ENCODE peak calls at places on chromosomes 6 and 20, in six cellular contexts. One of them, this sample, is unnamed.

GRCh38 chr6:133017581-133017980 is 203.2 kb downstream of the RPS12 start:
- DNase-seq in OCI-LY7: no peak
- DNase-seq in psoas muscle: no peak
- DNase-seq in adrenal gland: no peak
- DNase-seq in breast epithelium: no peak
- DNase-seq in gastrocnemius medialis: no peak
- DNase-seq in this sample: no peak

GRCh38 chr6:1143655-1144054 is 168.2 kb upstream of the FOXQ1 start:
- DNase-seq in psoas muscle: no peak
- DNase-seq in gastrocnemius medialis: no peak
- DNase-seq in breast epithelium: no peak
- DNase-seq in adrenal gland: no peak
- DNase-seq in OCI-LY7: no peak
- DNase-seq in this sample: no peak

GRCh38 chr6:6646859-6647258 is 58.3 kb downstream of the LY86 start:
- DNase-seq in gastrocnemius medialis: no peak
- DNase-seq in psoas muscle: no peak
- DNase-seq in adrenal gland: no peak
- DNase-seq in breast epithelium: no peak
- DNase-seq in OCI-LY7: peak; percentile 11
- DNase-seq in this sample: no peak

GRCh38 chr20:21527908-21528307 is 14.0 kb upstream of the NKX2-2 start:
- DNase-seq in adrenal gland: no peak
- DNase-seq in gastrocnemius medialis: no peak
- DNase-seq in OCI-LY7: no peak
- DNase-seq in breast epithelium: no peak
- DNase-seq in psoas muscle: no peak
- DNase-seq in this sample: no peak

GRCh38 chr6:88734544-88734943 is 228.9 kb downstream of the RNGTT start:
- DNase-seq in OCI-LY7: no peak
- DNase-seq in breast epithelium: no peak
- DNase-seq in psoas muscle: no peak
- DNase-seq in gastrocnemius medialis: no peak
- DNase-seq in adrenal gland: no peak
- DNase-seq in this sample: no peak

GRCh38 chr6:150567360-150567759 is 32.3 kb upstream of the PLEKHG1 start:
- DNase-seq in gastrocnemius medialis: no peak
- DNase-seq in breast epithelium: no peak
- DNase-seq in OCI-LY7: no peak
- DNase-seq in psoas muscle: no peak
- DNase-seq in adrenal gland: no peak
- DNase-seq in this sample: no peak

GRCh38 chr6:111604259-111605099 is 1.2 kb downstream of the TRAF3IP2 start:
- DNase-seq in adrenal gland: peak; percentile 65
- DNase-seq in breast epithelium: peak; percentile 47
- DNase-seq in psoas muscle: peak; percentile 77
- DNase-seq in OCI-LY7: no peak
- DNase-seq in gastrocnemius medialis: peak; percentile 91
- DNase-seq in this sample: no peak

GRCh38 chr6:85394853-85395538 is 54.9 kb upstream of the NT5E start:
- DNase-seq in psoas muscle: no peak
- DNase-seq in breast epithelium: no peak
- DNase-seq in adrenal gland: no peak
- DNase-seq in gastrocnemius medialis: no peak
- DNase-seq in OCI-LY7: no peak
- DNase-seq in this sample: no peak

GRCh38 chr6:89488438-89488837 is 55.5 kb downstream of the ANKRD6 start:
- DNase-seq in gastrocnemius medialis: no peak
- DNase-seq in psoas muscle: no peak
- DNase-seq in adrenal gland: no peak
- DNase-seq in breast epithelium: no peak
- DNase-seq in OCI-LY7: no peak
- DNase-seq in this sample: no peak

GRCh38 chr6:109606362-109606761 is 84.6 kb downstream of the AK9 start:
- DNase-seq in OCI-LY7: no peak
- DNase-seq in gastrocnemius medialis: no peak
- DNase-seq in psoas muscle: no peak
- DNase-seq in breast epithelium: no peak
- DNase-seq in adrenal gland: no peak
- DNase-seq in this sample: no peak
- H3K36me3 ChIP-seq in OCI-LY7: no peaks in the 10 kb centered on the region
- H3K36me3 ChIP-seq in gastrocnemius medialis: peaks cover 1% of the 10 kb centered on the region
- H3K36me3 ChIP-seq in psoas muscle: peaks cover 14% of the 10 kb centered on the region
- H3K36me3 ChIP-seq in breast epithelium: no peaks in the 10 kb centered on the region
- H3K36me3 ChIP-seq in adrenal gland: no peaks in the 10 kb centered on the region
- H3K36me3 ChIP-seq in this sample: no peaks in the 10 kb centered on the region

GRCh38 chr6:47016916-47017315 is 25.2 kb downstream of the ADGRF1 start:
- DNase-seq in psoas muscle: no peak
- DNase-seq in breast epithelium: no peak
- DNase-seq in gastrocnemius medialis: no peak
- DNase-seq in OCI-LY7: no peak
- DNase-seq in adrenal gland: no peak
- DNase-seq in this sample: no peak

GRCh38 chr6:47019941-47020340 is 22.2 kb downstream of the ADGRF1 start:
- DNase-seq in adrenal gland: no peak
- DNase-seq in breast epithelium: no peak
- DNase-seq in OCI-LY7: no peak
- DNase-seq in gastrocnemius medialis: no peak
- DNase-seq in psoas muscle: no peak
- DNase-seq in this sample: no peak

GRCh38 chr6:47009583-47009982 is 32.5 kb downstream of the ADGRF1 start:
- DNase-seq in psoas muscle: no peak
- DNase-seq in gastrocnemius medialis: no peak
- DNase-seq in OCI-LY7: no peak
- DNase-seq in adrenal gland: no peak
- DNase-seq in breast epithelium: no peak
- DNase-seq in this sample: no peak

GRCh38 chr6:47016236-47016635 is 25.9 kb downstream of the ADGRF1 start:
- DNase-seq in breast epithelium: no peak
- DNase-seq in OCI-LY7: no peak
- DNase-seq in psoas muscle: no peak
- DNase-seq in adrenal gland: no peak
- DNase-seq in gastrocnemius medialis: no peak
- DNase-seq in this sample: no peak

DNA sequence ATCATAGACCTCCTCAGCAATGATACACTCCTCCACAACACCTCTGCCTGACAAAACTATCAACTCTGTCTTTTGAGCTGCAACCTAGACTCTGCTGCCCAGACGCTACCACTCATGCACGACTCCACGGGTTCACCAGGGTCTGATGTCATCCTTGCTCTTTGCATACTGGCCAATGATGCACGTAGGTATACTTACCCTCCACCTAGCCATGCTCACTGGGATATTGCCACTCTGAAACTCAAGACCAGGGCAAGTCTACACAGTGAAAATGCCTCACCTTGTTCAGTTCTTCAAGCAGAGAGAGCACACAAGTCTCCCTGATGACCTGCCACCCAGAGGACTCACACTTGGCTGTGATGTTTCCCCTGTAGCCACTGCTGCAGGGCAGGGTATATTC is 27.7 kb downstream of the ADGRF1 start:
- DNase-seq in OCI-LY7: no peak
- DNase-seq in psoas muscle: no peak
- DNase-seq in breast epithelium: no peak
- DNase-seq in gastrocnemius medialis: no peak
- DNase-seq in adrenal gland: no peak
- DNase-seq in this sample: no peak
- H3K36me3 ChIP-seq in OCI-LY7: no peaks in the 10 kb centered on the region
- H3K36me3 ChIP-seq in psoas muscle: no peaks in the 10 kb centered on the region
- H3K36me3 ChIP-seq in breast epithelium: no peaks in the 10 kb centered on the region
- H3K36me3 ChIP-seq in gastrocnemius medialis: no peaks in the 10 kb centered on the region
- H3K36me3 ChIP-seq in adrenal gland: no peaks in the 10 kb centered on the region
- H3K36me3 ChIP-seq in this sample: no peaks in the 10 kb centered on the region

GRCh38 chr6:36856277-36856676 is 17.0 kb upstream of the CPNE5 start:
- DNase-seq in psoas muscle: no peak
- DNase-seq in OCI-LY7: no peak
- DNase-seq in gastrocnemius medialis: no peak
- DNase-seq in breast epithelium: no peak
- DNase-seq in adrenal gland: peak; percentile 75
- DNase-seq in this sample: no peak
- H3K36me3 ChIP-seq in psoas muscle: peaks cover 11% of the 10 kb centered on the region
- H3K36me3 ChIP-seq in OCI-LY7: peaks cover 96% of the 10 kb centered on the region
- H3K36me3 ChIP-seq in gastrocnemius medialis: peaks cover 11% of the 10 kb centered on the region
- H3K36me3 ChIP-seq in breast epithelium: no peaks in the 10 kb centered on the region
- H3K36me3 ChIP-seq in adrenal gland: no peaks in the 10 kb centered on the region
- H3K36me3 ChIP-seq in this sample: no peaks in the 10 kb centered on the region

GRCh38 chr20:48975955-48976354 is 54.4 kb downstream of the ARFGEF2 start:
- DNase-seq in psoas muscle: no peak
- DNase-seq in OCI-LY7: no peak
- DNase-seq in gastrocnemius medialis: no peak
- DNase-seq in breast epithelium: no peak
- DNase-seq in adrenal gland: peak; percentile 77
- DNase-seq in this sample: no peak

GRCh38 chr20:48970681-48971370 is 49.3 kb downstream of the ARFGEF2 start:
- DNase-seq in psoas muscle: no peak
- DNase-seq in adrenal gland: peak; percentile 52
- DNase-seq in gastrocnemius medialis: peak; percentile 30
- DNase-seq in OCI-LY7: no peak
- DNase-seq in breast epithelium: no peak
- DNase-seq in this sample: no peak

GRCh38 chr20:48971956-48972355 is 50.4 kb downstream of the ARFGEF2 start:
- DNase-seq in gastrocnemius medialis: no peak
- DNase-seq in adrenal gland: no peak
- DNase-seq in breast epithelium: no peak
- DNase-seq in OCI-LY7: no peak
- DNase-seq in psoas muscle: no peak
- DNase-seq in this sample: no peak

DNA sequence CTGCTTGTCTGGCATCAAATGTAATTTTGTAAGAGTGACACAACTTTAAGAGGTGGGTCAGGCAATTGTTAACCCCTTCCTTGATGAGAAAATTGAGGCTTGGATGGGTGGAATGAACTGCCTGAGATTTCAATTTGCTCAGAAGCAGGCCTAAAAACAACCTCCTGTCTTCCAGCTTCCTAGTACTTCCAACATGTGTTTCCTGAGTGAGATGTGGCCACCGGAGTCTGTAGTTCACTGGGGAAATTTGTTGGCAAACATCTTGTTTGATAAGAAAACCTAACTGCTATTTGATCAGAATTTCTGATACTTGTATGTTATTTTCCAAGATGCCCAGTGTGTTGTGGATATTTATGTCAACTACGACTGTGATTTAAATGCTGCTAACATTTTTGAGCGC is 51.3 kb downstream of the ARFGEF2 start:
- DNase-seq in breast epithelium: no peak
- DNase-seq in psoas muscle: no peak
- DNase-seq in OCI-LY7: no peak
- DNase-seq in gastrocnemius medialis: no peak
- DNase-seq in adrenal gland: no peak
- DNase-seq in this sample: no peak
- H3K36me3 ChIP-seq in breast epithelium: peaks cover 5% of the 10 kb centered on the region
- H3K36me3 ChIP-seq in psoas muscle: peaks cover 95% of the 10 kb centered on the region
- H3K36me3 ChIP-seq in OCI-LY7: peaks cover 76% of the 10 kb centered on the region
- H3K36me3 ChIP-seq in gastrocnemius medialis: peaks cover 77% of the 10 kb centered on the region
- H3K36me3 ChIP-seq in adrenal gland: peaks cover 78% of the 10 kb centered on the region
- H3K36me3 ChIP-seq in this sample: no peaks in the 10 kb centered on the region

GRCh38 chr6:35077713-35078105 is 63.4 kb downstream of the TCP11 start:
- DNase-seq in OCI-LY7: no peak
- DNase-seq in psoas muscle: no peak
- DNase-seq in breast epithelium: no peak
- DNase-seq in adrenal gland: peak; percentile 10
- DNase-seq in gastrocnemius medialis: peak; percentile 5
- DNase-seq in this sample: no peak

GRCh38 chr6:35077006-35077712 is 64.0 kb downstream of the TCP11 start:
- DNase-seq in psoas muscle: no peak
- DNase-seq in breast epithelium: peak; percentile 45
- DNase-seq in gastrocnemius medialis: peak; percentile 4
- DNase-seq in OCI-LY7: no peak
- DNase-seq in adrenal gland: no peak
- DNase-seq in this sample: no peak

GRCh38 chr6:35078896-35079295 is 62.2 kb downstream of the TCP11 start:
- DNase-seq in gastrocnemius medialis: no peak
- DNase-seq in OCI-LY7: no peak
- DNase-seq in psoas muscle: no peak
- DNase-seq in adrenal gland: no peak
- DNase-seq in breast epithelium: no peak
- DNase-seq in this sample: no peak

GRCh38 chr6:35079311-35080000 is 61.7 kb downstream of the TCP11 start:
- DNase-seq in breast epithelium: no peak
- DNase-seq in adrenal gland: peak; percentile 14
- DNase-seq in psoas muscle: no peak
- DNase-seq in gastrocnemius medialis: peak; percentile 4
- DNase-seq in OCI-LY7: no peak
- DNase-seq in this sample: no peak

DNA sequence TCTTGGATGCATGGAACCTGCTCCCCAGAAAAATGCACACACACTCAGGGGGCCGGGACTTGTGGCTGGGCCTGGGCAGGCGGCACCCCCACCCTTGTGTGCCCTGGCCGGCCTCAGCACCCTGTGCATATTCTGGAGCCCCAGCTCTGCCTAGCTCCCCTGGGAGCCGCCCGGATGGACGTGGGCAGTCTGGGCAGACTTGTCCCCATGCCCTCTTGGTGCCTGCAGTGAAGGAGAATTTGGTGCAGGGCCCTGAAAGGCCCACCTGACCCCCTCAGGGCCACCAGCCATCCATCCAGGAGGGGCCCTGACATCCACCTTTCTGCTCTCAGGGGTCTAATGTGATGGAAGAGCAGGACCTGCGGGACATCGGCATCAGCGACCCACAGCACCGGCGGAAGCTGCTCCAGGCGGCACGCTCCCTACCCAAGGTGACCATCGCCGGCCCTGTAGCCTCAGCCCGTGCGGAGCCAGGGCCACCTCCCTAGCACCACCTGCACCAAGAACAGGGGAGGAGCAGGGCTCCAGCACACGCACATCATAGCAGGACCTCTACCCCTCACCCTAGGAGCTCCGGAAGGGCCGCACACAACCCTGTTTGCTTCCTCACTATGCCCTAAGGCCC is 62.8 kb downstream of the TCP11 start:
- DNase-seq in gastrocnemius medialis: peak; percentile 4
- DNase-seq in adrenal gland: peak; percentile 7
- DNase-seq in breast epithelium: no peak
- DNase-seq in psoas muscle: no peak
- DNase-seq in OCI-LY7: no peak
- DNase-seq in this sample: no peak
- H3K36me3 ChIP-seq in gastrocnemius medialis: peaks cover 47% of the 10 kb centered on the region
- H3K36me3 ChIP-seq in adrenal gland: peaks cover 74% of the 10 kb centered on the region
- H3K36me3 ChIP-seq in breast epithelium: no peaks in the 10 kb centered on the region
- H3K36me3 ChIP-seq in psoas muscle: peaks cover 78% of the 10 kb centered on the region
- H3K36me3 ChIP-seq in OCI-LY7: no peaks in the 10 kb centered on the region
- H3K36me3 ChIP-seq in this sample: no peaks in the 10 kb centered on the region

DNA sequence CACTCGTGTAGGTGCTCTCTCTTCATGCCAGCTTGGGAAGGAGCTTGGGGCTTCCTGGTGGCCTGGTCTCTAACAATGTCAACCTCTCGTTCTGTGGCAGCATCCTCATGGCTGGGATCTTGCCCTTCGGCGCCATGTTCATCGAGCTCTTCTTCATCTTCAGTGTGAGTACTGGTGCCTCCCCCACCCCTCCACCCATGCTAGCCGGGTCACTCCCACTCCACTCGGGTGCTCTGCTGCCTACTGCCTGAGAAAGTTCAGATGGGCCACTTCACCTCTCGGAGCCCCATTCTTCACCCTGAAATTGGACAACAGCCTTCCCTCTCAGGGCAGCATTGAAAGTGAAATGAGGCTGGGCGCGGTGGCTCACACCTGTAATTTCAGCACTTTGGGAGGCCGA is 48.8 kb downstream of the TM9SF4 start:
- DNase-seq in OCI-LY7: no peak
- DNase-seq in breast epithelium: no peak
- DNase-seq in gastrocnemius medialis: no peak
- DNase-seq in adrenal gland: peak; percentile 6
- DNase-seq in psoas muscle: no peak
- DNase-seq in this sample: no peak
- H3K36me3 ChIP-seq in OCI-LY7: peaks cover 63% of the 10 kb centered on the region
- H3K36me3 ChIP-seq in breast epithelium: peaks cover 11% of the 10 kb centered on the region
- H3K36me3 ChIP-seq in gastrocnemius medialis: peaks cover 67% of the 10 kb centered on the region
- H3K36me3 ChIP-seq in adrenal gland: peaks cover 70% of the 10 kb centered on the region
- H3K36me3 ChIP-seq in psoas muscle: peaks cover 80% of the 10 kb centered on the region
- H3K36me3 ChIP-seq in this sample: no peaks in the 10 kb centered on the region

This sample was measured in Peyer's patch.